ENCODE peak calls at places on chromosomes 12 and 14, in four cellular contexts. One of them, this sample, is unnamed.

GRCh38 chr12:5524116-5524768 is 92.3 kb downstream of the NTF3 start:
- DNase-seq in GM12878: no peak
- DNase-seq in K562: no peak
- DNase-seq in SK-N-SH: no peak
- DNase-seq in this sample: no peak

GRCh38 chr14:77028384-77029246 is at the start of gene IRF2BPL:
- DNase-seq in SK-N-SH: peak
- DNase-seq in GM12878: peak
- DNase-seq in K562: peak
- DNase-seq in this sample: peak

GRCh38 chr12:49518914-49519573 is 19.8 kb upstream of the KCNH3 start:
- DNase-seq in K562: no peak
- DNase-seq in SK-N-SH: no peak
- DNase-seq in GM12878: no peak
- DNase-seq in this sample: no peak

GRCh38 chr12:112183141-112183581 is 57.8 kb downstream of the TRAFD1 start:
- DNase-seq in SK-N-SH: no peak
- DNase-seq in K562: no peak
- DNase-seq in GM12878: peak
- DNase-seq in this sample: no peak

GRCh38 chr14:98167253-98167652 is 1104.7 kb downstream of the BCL11B start:
- DNase-seq in GM12878: no peak
- DNase-seq in SK-N-SH: no peak
- DNase-seq in K562: no peak
- DNase-seq in this sample: no peak

GRCh38 chr14:58992935-58993334 is 195.5 kb upstream of the DAAM1 start:
- DNase-seq in GM12878: no peak
- DNase-seq in K562: no peak
- DNase-seq in SK-N-SH: no peak
- DNase-seq in this sample: no peak

GRCh38 chr14:85060116-85060515 is 469.8 kb upstream of the FLRT2 start:
- DNase-seq in SK-N-SH: no peak
- DNase-seq in K562: no peak
- DNase-seq in GM12878: no peak
- DNase-seq in this sample: no peak

GRCh38 chr12:23055004-23055403 is 430.0 kb downstream of the ETNK1 start:
- DNase-seq in K562: peak
- DNase-seq in SK-N-SH: no peak
- DNase-seq in GM12878: no peak
- DNase-seq in this sample: peak

GRCh38 chr12:26090853-26091510 is 33.9 kb downstream of the BHLHE41 start:
- DNase-seq in K562: no peak
- DNase-seq in SK-N-SH: no peak
- DNase-seq in GM12878: no peak
- DNase-seq in this sample: no peak

GRCh38 chr14:78709795-78710569 is 539.8 kb downstream of the NRXN3 start:
- DNase-seq in SK-N-SH: peak
- DNase-seq in GM12878: no peak
- DNase-seq in K562: no peak
- DNase-seq in this sample: no peak

GRCh38 chr14:58641509-58641908 is 3.7 kb downstream of the DACT1 start:
- DNase-seq in SK-N-SH: no peak
- DNase-seq in GM12878: no peak
- DNase-seq in K562: no peak
- DNase-seq in this sample: peak

GRCh38 chr14:52110441-52111086 is 41.7 kb upstream of the NID2 start:
- DNase-seq in SK-N-SH: no peak
- DNase-seq in K562: no peak
- DNase-seq in GM12878: no peak
- DNase-seq in this sample: no peak

GRCh38 chr12:85695316-85695715 is 140.9 kb downstream of the RASSF9 start:
- DNase-seq in GM12878: no peak
- DNase-seq in SK-N-SH: no peak
- DNase-seq in K562: no peak
- DNase-seq in this sample: no peak

GRCh38 chr12:27554421-27555186 is 30.6 kb downstream of the PPFIBP1 start:
- DNase-seq in GM12878: no peak
- DNase-seq in K562: no peak
- DNase-seq in SK-N-SH: no peak
- DNase-seq in this sample: no peak

GRCh38 chr12:2376855-2377657 is 324.3 kb downstream of the CACNA1C start:
- DNase-seq in K562: no peak
- DNase-seq in GM12878: no peak
- DNase-seq in SK-N-SH: no peak
- DNase-seq in this sample: peak

GRCh38 chr12:13444076-13444475 is 247.6 kb downstream of the EMP1 start:
- DNase-seq in SK-N-SH: no peak
- DNase-seq in K562: no peak
- DNase-seq in GM12878: no peak
- DNase-seq in this sample: no peak

GRCh38 chr12:127263621-127264020 is 1003.3 kb upstream of the TMEM132C start:
- DNase-seq in GM12878: no peak
- DNase-seq in SK-N-SH: no peak
- DNase-seq in K562: no peak
- DNase-seq in this sample: no peak

GRCh38 chr12:6852651-6853354 is 853 bp downstream of the USP5 start:
- DNase-seq in GM12878: no peak
- DNase-seq in K562: peak
- DNase-seq in SK-N-SH: peak
- DNase-seq in this sample: peak

GRCh38 chr12:120055231-120055630 is 61.3 kb downstream of the RAB35 start:
- DNase-seq in GM12878: no peak
- DNase-seq in SK-N-SH: no peak
- DNase-seq in K562: no peak
- DNase-seq in this sample: no peak

GRCh38 chr14:64296561-64296960 is 2.4 kb upstream of the ESR2 start:
- DNase-seq in GM12878: no peak
- DNase-seq in K562: no peak
- DNase-seq in SK-N-SH: no peak
- DNase-seq in this sample: no peak

GRCh38 chr12:89893972-89894706 is 185.5 kb upstream of the ATP2B1 start:
- DNase-seq in SK-N-SH: no peak
- DNase-seq in GM12878: no peak
- DNase-seq in K562: no peak
- DNase-seq in this sample: no peak

GRCh38 chr14:103742499-103743255 is 27.1 kb downstream of the ZFYVE21 start:
- DNase-seq in GM12878: no peak
- DNase-seq in SK-N-SH: no peak
- DNase-seq in K562: no peak
- DNase-seq in this sample: no peak

GRCh38 chr14:39547845-39548244 is 115.6 kb upstream of the FBXO33 start:
- DNase-seq in GM12878: no peak
- DNase-seq in SK-N-SH: no peak
- DNase-seq in K562: no peak
- DNase-seq in this sample: no peak

DNA sequence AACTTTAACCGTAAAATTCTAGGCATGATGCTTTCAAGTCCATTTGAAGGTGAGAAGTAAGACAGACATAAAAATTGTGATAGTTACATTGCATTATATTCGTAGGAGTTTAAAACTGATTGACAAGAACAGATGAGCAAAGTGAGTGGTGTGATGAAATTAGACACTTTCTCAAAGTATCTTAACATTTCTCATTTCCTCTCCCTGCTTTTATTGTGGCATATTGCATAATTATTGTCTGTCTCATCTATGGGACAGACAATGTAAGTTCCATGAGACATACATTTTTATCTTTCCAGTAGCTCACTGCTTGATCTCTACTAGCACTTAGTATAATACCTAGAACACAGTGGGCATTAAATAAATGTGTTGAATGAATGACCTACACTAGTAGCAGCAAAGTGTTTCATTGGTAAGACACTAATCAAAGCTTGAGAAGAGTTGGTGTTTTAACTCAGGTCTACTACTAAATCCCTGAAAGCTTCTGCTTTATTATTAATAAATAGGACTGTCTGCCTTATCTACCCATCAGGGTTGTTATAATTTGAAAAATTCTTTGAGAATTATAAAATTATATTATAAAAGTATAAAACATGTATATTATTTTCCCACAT is 19.0 kb downstream of the A2M start:
- DNase-seq in SK-N-SH: no peak
- DNase-seq in K562: no peak
- DNase-seq in GM12878: no peak
- DNase-seq in this sample: no peak
- TF ChIP-seq USF1 in SK-N-SH: no peak
- TF ChIP-seq USF1 in K562: no peak
- TF ChIP-seq USF1 in GM12878: no peak
- TF ChIP-seq USF1 in this sample: no peak

GRCh38 chr14:96905065-96905464 is 107.9 kb downstream of the VRK1 start:
- DNase-seq in GM12878: no peak
- DNase-seq in SK-N-SH: no peak
- DNase-seq in K562: no peak
- DNase-seq in this sample: no peak

GRCh38 chr14:96903444-96904023 is 106.4 kb downstream of the VRK1 start:
- DNase-seq in GM12878: no peak
- DNase-seq in SK-N-SH: no peak
- DNase-seq in K562: no peak
- DNase-seq in this sample: no peak

GRCh38 chr14:96906434-96906833 is 109.3 kb downstream of the VRK1 start:
- DNase-seq in GM12878: no peak
- DNase-seq in SK-N-SH: no peak
- DNase-seq in K562: no peak
- DNase-seq in this sample: no peak

GRCh38 chr14:96904201-96904600 is 107.0 kb downstream of the VRK1 start:
- DNase-seq in SK-N-SH: no peak
- DNase-seq in K562: no peak
- DNase-seq in GM12878: no peak
- DNase-seq in this sample: no peak

DNA sequence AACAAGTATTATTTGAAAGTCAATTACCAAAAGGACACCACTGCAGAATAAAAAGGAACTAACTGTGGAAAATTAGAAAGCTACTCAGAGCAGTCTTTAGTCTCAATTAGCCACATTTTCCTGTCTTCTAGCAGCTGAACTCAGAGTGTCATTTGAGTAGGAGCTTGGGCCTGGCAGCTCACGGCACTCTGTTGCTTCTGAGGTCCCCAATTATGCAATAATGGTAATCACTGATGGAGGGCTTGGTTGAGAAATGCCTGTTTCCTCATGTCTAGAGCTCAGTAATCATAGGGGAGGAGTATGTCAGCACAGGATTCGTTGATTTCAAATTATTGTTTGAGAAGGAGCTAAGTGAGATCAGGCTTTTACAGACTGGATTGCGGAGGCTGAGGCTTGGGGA is 108.6 kb downstream of the VRK1 start:
- DNase-seq in K562: no peak
- DNase-seq in GM12878: no peak
- DNase-seq in SK-N-SH: no peak
- DNase-seq in this sample: no peak
- TF ChIP-seq USF1 in K562: no peak
- TF ChIP-seq USF1 in GM12878: no peak
- TF ChIP-seq USF1 in SK-N-SH: no peak
- TF ChIP-seq USF1 in this sample: no peak

DNA sequence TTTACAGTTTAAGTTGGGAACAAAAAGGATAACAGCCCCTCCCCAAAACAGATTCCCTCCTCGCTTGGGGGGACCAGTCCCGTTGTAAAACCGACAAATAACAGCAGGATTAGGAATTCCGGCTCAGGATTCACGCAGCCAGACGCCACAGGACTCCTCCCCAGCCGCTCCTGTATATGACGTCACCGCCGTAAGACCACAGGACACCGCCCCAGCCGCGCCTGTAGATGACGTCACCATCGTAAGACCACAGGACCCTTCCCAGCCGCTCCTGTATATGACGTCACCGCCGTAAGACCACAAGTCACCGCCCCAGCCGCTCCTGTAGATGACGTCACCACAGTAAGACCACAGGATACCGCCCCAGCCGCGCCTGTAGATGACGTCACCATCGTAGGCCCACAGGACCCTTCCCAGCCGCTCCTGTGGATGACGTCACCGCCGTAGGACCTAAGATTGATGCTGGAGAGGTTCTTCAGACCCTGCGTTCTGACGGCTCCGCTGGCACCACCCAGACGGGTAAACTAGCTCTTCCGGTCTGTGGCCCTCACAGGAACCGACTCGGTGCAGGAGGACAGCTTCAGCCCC is 44.0 kb upstream of the FBRSL1 start:
- DNase-seq in K562: peak
- DNase-seq in GM12878: no peak
- DNase-seq in SK-N-SH: no peak
- DNase-seq in this sample: peak
- TF ChIP-seq USF1 in K562: peak
- TF ChIP-seq USF1 in GM12878: no peak
- TF ChIP-seq USF1 in SK-N-SH: no peak
- TF ChIP-seq USF1 in this sample: peak

GRCh38 chr14:70269582-70269981 is 80.8 kb upstream of the SLC8A3 start:
- DNase-seq in SK-N-SH: no peak
- DNase-seq in K562: no peak
- DNase-seq in GM12878: no peak
- DNase-seq in this sample: no peak

GRCh38 chr14:70265422-70265821 is 76.7 kb upstream of the SLC8A3 start:
- DNase-seq in SK-N-SH: no peak
- DNase-seq in K562: no peak
- DNase-seq in GM12878: no peak
- DNase-seq in this sample: no peak

GRCh38 chr14:70266157-70266556 is 77.4 kb upstream of the SLC8A3 start:
- DNase-seq in GM12878: no peak
- DNase-seq in K562: no peak
- DNase-seq in SK-N-SH: no peak
- DNase-seq in this sample: no peak

DNA sequence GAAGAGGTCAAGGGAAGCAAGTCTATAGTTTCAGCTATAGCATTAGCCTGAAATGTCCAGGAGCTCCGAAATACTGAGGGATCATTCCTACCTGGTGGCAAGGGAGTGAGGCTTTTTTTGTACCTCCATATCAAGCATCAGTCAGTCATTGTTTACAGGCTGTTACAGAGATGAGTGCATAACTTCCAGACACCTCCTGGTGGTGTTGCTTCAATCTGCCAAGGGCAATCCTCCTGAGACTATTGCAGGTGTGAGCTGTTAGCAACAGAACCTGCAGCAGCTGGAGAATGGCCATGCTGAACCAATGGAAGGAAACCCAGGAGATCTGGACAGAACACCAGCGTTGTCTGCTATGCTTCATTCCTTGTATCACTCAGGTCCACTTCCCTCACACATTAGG is 80.0 kb upstream of the SLC8A3 start:
- DNase-seq in K562: no peak
- DNase-seq in GM12878: no peak
- DNase-seq in SK-N-SH: no peak
- DNase-seq in this sample: no peak
- TF ChIP-seq USF1 in K562: no peak
- TF ChIP-seq USF1 in GM12878: no peak
- TF ChIP-seq USF1 in SK-N-SH: no peak
- TF ChIP-seq USF1 in this sample: no peak

This sample was measured in WTC11.